ENCODE peak calls at places on chromosomes 13 and 19, in six cellular contexts. A, D, K, Y, N and X are unnamed samples. For H3K4me1, the result is how much of the 10 kb centered on the place peaks cover.

GRCh38 chr13:25248071-25248470 is 39.2 kb downstream of the MTMR6 start:
- DNase-seq in A (no peak), D (no peak), K (no peak), Y (no peak), N (no peak), X (no peak)

GRCh38 chr19:4342421-4343055 is 824 bp upstream of the MPND start:
- DNase-seq in A (peak), D (peak), K (peak), Y (peak), N (peak), X (peak)

GRCh38 chr19:44740351-44740824 is 8.1 kb upstream of the BCL3 start:
- DNase-seq in A (no peak), D (no peak), K (no peak), Y (no peak), N (no peak), X (no peak)

GRCh38 chr13:29510698-29511438 is 84.6 kb downstream of the SLC7A1 start:
- DNase-seq in A (no peak), D (no peak), K (no peak), Y (no peak), N (no peak), X (no peak)

GRCh38 chr13:37618554-37618953 is 20.0 kb upstream of the POSTN start:
- DNase-seq in A (no peak), D (peak), K (no peak), Y (no peak), N (no peak), X (no peak)

GRCh38 chr13:75908137-75908536 is 272.0 kb downstream of the LMO7 start:
- DNase-seq in A (peak), D (no peak), K (no peak), Y (no peak), N (peak), X (peak)

GRCh38 chr19:50152578-50152977 is 10.5 kb downstream of the IZUMO2 start:
- DNase-seq in A (no peak), D (no peak), K (no peak), Y (no peak), N (no peak), X (no peak)

GRCh38 chr13:82688400-82688999 is 1193.8 kb downstream of the SLITRK1 start:
- DNase-seq in A (no peak), D (peak), K (peak), Y (no peak), N (no peak), X (no peak)

GRCh38 chr13:99465454-99465853 is 35.8 kb upstream of the TM9SF2 start:
- DNase-seq in A (no peak), D (no peak), K (no peak), Y (no peak), N (no peak), X (no peak)

GRCh38 chr13:25632166-25632888 is 260.6 kb downstream of the ATP8A2 start:
- DNase-seq in A (no peak), D (no peak), K (no peak), Y (no peak), N (no peak), X (no peak)

GRCh38 chr13:28494861-28495585 is at the start of gene FLT1:
- DNase-seq in A (peak), D (peak), K (no peak), Y (no peak), N (peak), X (peak)

GRCh38 chr19:4676955-4677731 is 7.0 kb upstream of the MYDGF start:
- DNase-seq in A (peak), D (peak), K (peak), Y (peak), N (no peak), X (no peak)

GRCh38 chr19:9406798-9407352 is 28.5 kb downstream of the ZNF266 start:
- DNase-seq in A (peak), D (peak), K (no peak), Y (peak), N (peak), X (peak)

GRCh38 chr13:45119469-45119989 is 781 bp upstream of the GTF2F2 start:
- DNase-seq in A (no peak), D (peak), K (no peak), Y (peak), N (no peak), X (no peak)

GRCh38 chr13:28820099-28821051 is at the start of gene MTUS2:
- DNase-seq in A (no peak), D (no peak), K (no peak), Y (no peak), N (no peak), X (no peak)

GRCh38 chr13:51444922-51445321 is 7.9 kb downstream of the INTS6 start:
- DNase-seq in A (no peak), D (peak), K (peak), Y (no peak), N (no peak), X (no peak)

GRCh38 chr13:87334176-87334575 is 337.0 kb upstream of the SLITRK5 start:
- DNase-seq in A (no peak), D (no peak), K (no peak), Y (no peak), N (no peak), X (no peak)

GRCh38 chr19:3059653-3060052 is 2.6 kb downstream of the TLE5 start:
- DNase-seq in A (no peak), D (no peak), K (no peak), Y (no peak), N (no peak), X (no peak)

GRCh38 chr19:3062165-3063105 is at the start of gene TLE5:
- DNase-seq in A (peak), D (peak), K (peak), Y (peak), N (peak), X (peak)

GRCh38 chr19:3058821-3059314 is 3.4 kb downstream of the TLE5 start:
- DNase-seq in A (no peak), D (no peak), K (no peak), Y (no peak), N (no peak), X (no peak)

GRCh38 chr19:3061214-3062161 is 807 bp downstream of the TLE5 start:
- DNase-seq in A (peak), D (peak), K (no peak), Y (peak), N (peak), X (peak)

GRCh38 chr19:3060852-3061182 is 1.5 kb downstream of the TLE5 start:
- DNase-seq in A (no peak), D (no peak), K (no peak), Y (no peak), N (no peak), X (no peak)
- H3K4me1 ChIP-seq in A (under half), D (under half), K (under half), Y (half or more), N (half or more), X (under half)

DNA sequence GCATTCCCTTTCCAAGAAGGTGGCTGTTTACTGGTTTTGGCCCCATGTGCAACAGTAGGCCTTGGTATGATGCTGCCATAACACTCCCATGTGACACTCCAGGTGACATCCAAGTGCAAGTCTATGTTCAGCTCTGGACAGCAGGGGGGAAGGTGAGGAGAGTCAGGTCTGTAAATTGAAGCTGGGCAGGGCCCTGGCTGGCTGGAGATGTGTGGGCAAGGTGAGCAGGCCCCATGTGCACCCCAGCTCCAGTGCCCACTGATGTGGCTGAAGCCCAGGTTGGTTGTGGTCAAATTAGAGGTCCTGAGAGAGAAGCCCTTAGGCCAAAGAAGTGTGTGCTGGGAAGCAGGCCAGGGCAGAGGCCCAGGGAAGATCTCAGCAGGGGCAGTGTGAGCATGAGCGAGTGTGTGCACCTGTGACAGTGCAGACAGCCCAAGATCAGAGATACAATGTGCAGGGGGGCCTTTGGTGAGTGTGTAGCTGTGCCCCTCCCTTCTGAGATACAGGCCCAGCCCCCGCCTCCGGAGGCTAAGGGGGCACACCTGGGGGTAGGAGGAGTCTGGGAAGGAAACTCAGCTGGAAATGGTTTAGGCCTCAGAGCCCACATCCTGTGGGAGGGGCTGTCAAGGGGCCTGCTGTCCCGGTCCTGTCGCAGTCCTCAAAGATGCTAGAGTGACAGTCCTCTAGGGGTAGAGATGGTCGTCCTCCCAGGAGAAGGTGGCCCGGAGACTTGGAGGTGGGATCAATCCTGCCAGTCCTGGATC is 18.6 kb downstream of the DEDD2 start:
- DNase-seq in A (no peak), D (no peak), K (no peak), Y (peak), N (no peak), X (peak)
- H3K4me3 ChIP-seq in A (no peak), D (no peak), K (no peak), Y (no peak), N (no peak), X (no peak)

GRCh38 chr19:801030-801860 is 4.0 kb downstream of the PTBP1 start:
- DNase-seq in A (peak), D (peak), K (peak), Y (peak), N (peak), X (peak)
- H3K4me1 ChIP-seq in A (half or more), D (under half), K (under half), Y (half or more), N (half or more), X (under half)

GRCh38 chr19:35134601-35135091 is at the start of gene LGI4:
- DNase-seq in A (no peak), D (no peak), K (no peak), Y (no peak), N (no peak), X (no peak)

GRCh38 chr19:35136977-35137702 is 1.5 kb upstream of the FXYD1 start:
- DNase-seq in A (no peak), D (no peak), K (no peak), Y (no peak), N (no peak), X (no peak)

GRCh38 chr19:35133826-35134225 is 1.0 kb downstream of the LGI4 start:
- DNase-seq in A (no peak), D (no peak), K (no peak), Y (no peak), N (no peak), X (no peak)

GRCh38 chr19:35136231-35136630 is 1.4 kb upstream of the LGI4 start:
- DNase-seq in A (no peak), D (no peak), K (no peak), Y (no peak), N (no peak), X (no peak)

GRCh38 chr19:35135389-35135909 is 590 bp upstream of the LGI4 start:
- DNase-seq in A (peak), D (peak), K (peak), Y (peak), N (peak), X (peak)
- H3K4me3 ChIP-seq in A (peak), D (peak), K (no peak), Y (no peak), N (peak), X (no peak)

GRCh38 chr13:112575295-112575622 is 12.7 kb downstream of the TUBGCP3 start:
- DNase-seq in A (no peak), D (no peak), K (no peak), Y (no peak), N (no peak), X (no peak)

GRCh38 chr13:112574476-112575294 is 13.3 kb downstream of the TUBGCP3 start:
- DNase-seq in A (no peak), D (no peak), K (no peak), Y (no peak), N (no peak), X (no peak)

GRCh38 chr13:112576768-112577167 is 11.2 kb downstream of the TUBGCP3 start:
- DNase-seq in A (no peak), D (no peak), K (no peak), Y (no peak), N (no peak), X (no peak)

GRCh38 chr13:112575680-112576079 is 12.3 kb downstream of the TUBGCP3 start:
- DNase-seq in A (no peak), D (no peak), K (no peak), Y (no peak), N (no peak), X (no peak)

DNA sequence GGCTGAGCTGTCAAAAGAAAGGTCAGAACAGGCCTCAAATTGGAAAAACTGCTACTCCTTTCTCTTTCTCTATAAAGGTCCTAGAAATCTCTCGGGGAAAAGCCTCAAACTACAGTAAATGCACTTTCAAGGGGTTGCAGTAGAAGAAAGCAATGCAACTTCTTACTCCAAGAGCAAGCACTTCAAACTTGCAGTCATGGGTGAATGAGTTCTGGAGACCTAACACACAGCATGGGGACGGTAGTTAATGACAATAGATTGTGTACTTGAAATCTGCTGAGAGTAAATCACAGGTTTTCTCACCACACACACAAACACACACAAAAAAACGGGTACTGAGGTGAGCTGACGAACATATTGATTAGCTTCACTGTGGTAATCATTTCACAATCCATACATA is 11.8 kb downstream of the TUBGCP3 start:
- DNase-seq in A (no peak), D (no peak), K (no peak), Y (no peak), N (no peak), X (no peak)
- H3K4me1 ChIP-seq in A (under half), D (under half), K (under half), Y (under half), N (under half), X (under half)

DNA sequence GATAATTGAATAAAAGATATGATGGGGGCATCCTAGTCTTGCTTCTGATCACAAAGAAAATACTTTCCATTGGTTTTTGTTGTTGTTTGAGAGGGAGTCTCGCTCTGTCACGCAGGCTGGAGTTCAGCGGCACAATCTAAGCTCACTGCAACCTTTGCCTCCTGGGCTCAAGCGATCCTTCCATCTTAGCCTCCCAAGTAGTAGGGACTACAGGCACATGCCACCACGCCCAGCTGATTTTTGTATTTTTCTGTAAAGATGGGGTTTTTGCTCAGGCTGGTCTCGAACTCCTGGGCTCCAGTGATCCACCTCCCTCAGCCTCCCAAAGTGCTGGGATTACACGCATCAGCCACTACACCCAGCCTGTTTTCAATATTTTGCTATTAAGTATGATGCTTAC is 17.1 kb upstream of the PSMC4 start:
- DNase-seq in A (no peak), D (no peak), K (no peak), Y (no peak), N (no peak), X (no peak)
- H3K4me3 ChIP-seq in A (no peak), D (no peak), K (no peak), Y (no peak), N (no peak), X (no peak)

DNA sequence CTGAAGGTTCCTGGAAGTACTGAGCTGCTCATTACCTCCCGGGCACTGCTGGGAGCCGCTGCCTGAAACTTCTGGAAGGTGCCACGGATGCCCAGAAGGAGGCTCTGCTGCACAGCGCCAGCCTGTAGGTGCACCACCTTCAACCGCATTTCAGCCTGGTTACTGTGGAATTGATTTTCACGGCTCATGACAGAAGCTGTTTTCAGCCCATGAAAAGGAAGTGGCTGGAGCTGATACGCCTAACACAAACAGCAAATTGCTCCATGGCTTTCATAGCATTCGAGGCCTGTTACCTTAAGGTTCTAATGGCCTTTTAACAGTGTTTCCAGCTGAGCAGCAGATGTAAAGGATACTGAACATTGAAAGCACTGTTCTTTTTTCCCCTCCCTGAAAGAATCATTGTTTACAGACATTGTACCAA is 22.0 kb downstream of the GPC6 start:
- DNase-seq in A (no peak), D (peak), K (peak), Y (no peak), N (no peak), X (peak)
- H3K4me1 ChIP-seq in A (under half), D (under half), K (under half), Y (under half), N (under half), X (under half)

DNA sequence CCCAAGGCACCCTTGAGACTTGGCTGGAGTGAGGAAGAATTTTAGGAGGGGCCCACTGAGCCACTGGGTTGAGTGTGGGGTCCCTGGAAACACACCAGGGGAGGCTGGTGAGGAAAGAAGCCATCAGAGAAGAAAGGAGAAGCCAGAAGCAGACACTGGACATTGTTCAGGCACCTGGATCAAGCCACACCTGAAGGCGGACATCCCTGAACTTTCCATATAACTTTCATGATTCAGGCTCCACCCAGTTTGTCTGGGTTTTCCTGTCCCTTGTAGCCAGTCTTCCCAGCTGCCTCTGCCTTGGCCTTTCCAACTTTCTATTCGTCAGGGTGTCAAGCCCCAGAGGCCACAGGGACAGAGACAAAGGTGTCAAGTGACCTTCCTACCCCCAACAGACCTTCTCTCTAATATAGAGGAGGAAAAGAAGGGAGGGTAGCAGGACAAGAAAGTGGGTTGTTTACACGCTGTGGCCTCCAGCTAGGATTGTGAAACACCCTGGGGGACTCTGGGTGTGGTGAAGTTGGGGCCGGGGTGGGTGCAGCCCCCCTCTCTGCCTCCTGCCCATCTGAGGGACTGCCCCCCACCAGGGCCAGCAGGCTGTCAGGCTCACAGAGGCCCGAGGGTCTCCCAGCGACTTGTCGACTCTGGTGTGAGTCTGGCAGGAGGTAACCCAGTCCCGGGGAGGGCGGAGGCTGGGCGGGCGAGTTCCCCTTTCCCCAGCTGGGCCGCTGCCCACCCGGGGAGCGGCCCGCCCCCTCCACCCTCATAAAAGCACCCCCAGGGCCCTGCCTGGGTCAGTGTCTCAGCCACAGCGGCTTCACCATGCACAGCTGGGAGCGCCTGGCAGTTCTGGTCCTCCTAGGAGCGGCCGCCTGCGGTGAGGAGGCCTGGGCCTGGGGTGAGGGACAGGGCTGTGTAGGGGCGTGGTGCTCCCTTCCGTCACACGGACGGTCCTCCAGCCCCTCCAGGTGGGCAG is at the start of gene CFD:
- DNase-seq in A (peak), D (no peak), K (no peak), Y (peak), N (peak), X (peak)
- H3K4me3 ChIP-seq in A (peak), D (peak), K (peak), Y (no peak), N (peak), X (no peak)

GRCh38 chr19:15290149-15290548 is 42.2 kb downstream of the BRD4 start:
- DNase-seq in A (no peak), D (no peak), K (no peak), Y (no peak), N (no peak), X (no peak)
- H3K4me1 ChIP-seq in A (half or more), D (half or more), K (under half), Y (half or more), N (half or more), X (under half)

GRCh38 chr19:40365613-40366401 is 17.3 kb downstream of the PLD3 start:
- DNase-seq in A (peak), D (peak), K (peak), Y (peak), N (peak), X (peak)
- H3K4me3 ChIP-seq in A (peak), D (peak), K (peak), Y (no peak), N (peak), X (no peak)